ENCODE peak calls at places on chromosomes 7 and 10, in seven cellular contexts. One of them, this sample, is unnamed.

GRCh38 chr10:17228081-17229015 is at the start of gene VIM:
- DNase-seq in HCT116: peak
- DNase-seq in neuronal stem cell: peak
- DNase-seq in OCI-LY7: peak
- DNase-seq in right atrium auricular region: peak
- DNase-seq in CD8-positive, alpha-beta memory T cell: peak
- DNase-seq in activated naive CD8-positive, alpha-beta T cell treated with anti-CD3 and anti-CD28 coated beads for 36 hours: peak
- DNase-seq in this sample: peak

GRCh38 chr10:114118514-114118913 is 55.5 kb downstream of the CCDC186 start:
- DNase-seq in neuronal stem cell: no peak
- DNase-seq in right atrium auricular region: no peak
- DNase-seq in activated naive CD8-positive, alpha-beta T cell treated with anti-CD3 and anti-CD28 coated beads for 36 hours: no peak
- DNase-seq in OCI-LY7: no peak
- DNase-seq in CD8-positive, alpha-beta memory T cell: no peak
- DNase-seq in HCT116: no peak
- DNase-seq in this sample: no peak

GRCh38 chr7:128084896-128085608 is 53.8 kb upstream of the LRRC4 start:
- DNase-seq in CD8-positive, alpha-beta memory T cell: no peak
- DNase-seq in OCI-LY7: no peak
- DNase-seq in right atrium auricular region: no peak
- DNase-seq in activated naive CD8-positive, alpha-beta T cell treated with anti-CD3 and anti-CD28 coated beads for 36 hours: no peak
- DNase-seq in HCT116: no peak
- DNase-seq in neuronal stem cell: no peak
- DNase-seq in this sample: no peak

GRCh38 chr10:79910344-79910743 is 38.6 kb downstream of the SFTPD start:
- DNase-seq in activated naive CD8-positive, alpha-beta T cell treated with anti-CD3 and anti-CD28 coated beads for 36 hours: no peak
- DNase-seq in neuronal stem cell: no peak
- DNase-seq in CD8-positive, alpha-beta memory T cell: no peak
- DNase-seq in HCT116: no peak
- DNase-seq in right atrium auricular region: no peak
- DNase-seq in OCI-LY7: no peak
- DNase-seq in this sample: no peak

GRCh38 chr7:75642810-75643486 is 95.8 kb downstream of the HIP1 start:
- DNase-seq in activated naive CD8-positive, alpha-beta T cell treated with anti-CD3 and anti-CD28 coated beads for 36 hours: peak
- DNase-seq in HCT116: peak
- DNase-seq in neuronal stem cell: no peak
- DNase-seq in CD8-positive, alpha-beta memory T cell: peak
- DNase-seq in right atrium auricular region: no peak
- DNase-seq in OCI-LY7: peak
- DNase-seq in this sample: peak

GRCh38 chr10:11344081-11344480 is 267.4 kb downstream of the USP6NL start:
- DNase-seq in activated naive CD8-positive, alpha-beta T cell treated with anti-CD3 and anti-CD28 coated beads for 36 hours: no peak
- DNase-seq in right atrium auricular region: no peak
- DNase-seq in OCI-LY7: no peak
- DNase-seq in HCT116: no peak
- DNase-seq in neuronal stem cell: no peak
- DNase-seq in CD8-positive, alpha-beta memory T cell: no peak
- DNase-seq in this sample: no peak

GRCh38 chr10:110923856-110924493 is 4.6 kb downstream of the SHOC2 start:
- DNase-seq in neuronal stem cell: no peak
- DNase-seq in right atrium auricular region: no peak
- DNase-seq in HCT116: no peak
- DNase-seq in OCI-LY7: no peak
- DNase-seq in CD8-positive, alpha-beta memory T cell: no peak
- DNase-seq in activated naive CD8-positive, alpha-beta T cell treated with anti-CD3 and anti-CD28 coated beads for 36 hours: no peak
- DNase-seq in this sample: no peak

GRCh38 chr7:76220185-76221057 is 18.7 kb downstream of the SRRM3 start:
- DNase-seq in neuronal stem cell: peak
- DNase-seq in CD8-positive, alpha-beta memory T cell: no peak
- DNase-seq in HCT116: no peak
- DNase-seq in right atrium auricular region: no peak
- DNase-seq in activated naive CD8-positive, alpha-beta T cell treated with anti-CD3 and anti-CD28 coated beads for 36 hours: no peak
- DNase-seq in OCI-LY7: no peak
- DNase-seq in this sample: no peak

GRCh38 chr10:1489801-1490200 is 247.5 kb downstream of the ADARB2 start:
- DNase-seq in OCI-LY7: peak
- DNase-seq in right atrium auricular region: no peak
- DNase-seq in neuronal stem cell: no peak
- DNase-seq in activated naive CD8-positive, alpha-beta T cell treated with anti-CD3 and anti-CD28 coated beads for 36 hours: no peak
- DNase-seq in CD8-positive, alpha-beta memory T cell: no peak
- DNase-seq in HCT116: no peak
- DNase-seq in this sample: no peak

GRCh38 chr10:76491216-76491615 is 1059.8 kb downstream of the LRMDA start:
- DNase-seq in right atrium auricular region: no peak
- DNase-seq in OCI-LY7: no peak
- DNase-seq in activated naive CD8-positive, alpha-beta T cell treated with anti-CD3 and anti-CD28 coated beads for 36 hours: no peak
- DNase-seq in CD8-positive, alpha-beta memory T cell: no peak
- DNase-seq in neuronal stem cell: no peak
- DNase-seq in HCT116: no peak
- DNase-seq in this sample: no peak

GRCh38 chr7:155513543-155514285 is 32.6 kb downstream of the CNPY1 start:
- DNase-seq in HCT116: no peak
- DNase-seq in right atrium auricular region: no peak
- DNase-seq in CD8-positive, alpha-beta memory T cell: no peak
- DNase-seq in activated naive CD8-positive, alpha-beta T cell treated with anti-CD3 and anti-CD28 coated beads for 36 hours: no peak
- DNase-seq in neuronal stem cell: no peak
- DNase-seq in OCI-LY7: no peak
- DNase-seq in this sample: no peak

GRCh38 chr10:119136084-119136483 is 29.4 kb downstream of the SFXN4 start:
- DNase-seq in OCI-LY7: no peak
- DNase-seq in activated naive CD8-positive, alpha-beta T cell treated with anti-CD3 and anti-CD28 coated beads for 36 hours: no peak
- DNase-seq in right atrium auricular region: no peak
- DNase-seq in neuronal stem cell: no peak
- DNase-seq in HCT116: no peak
- DNase-seq in CD8-positive, alpha-beta memory T cell: no peak
- DNase-seq in this sample: no peak

GRCh38 chr7:28245108-28245868 is 64.7 kb upstream of the JAZF1 start:
- DNase-seq in CD8-positive, alpha-beta memory T cell: no peak
- DNase-seq in HCT116: no peak
- DNase-seq in neuronal stem cell: no peak
- DNase-seq in right atrium auricular region: no peak
- DNase-seq in OCI-LY7: no peak
- DNase-seq in activated naive CD8-positive, alpha-beta T cell treated with anti-CD3 and anti-CD28 coated beads for 36 hours: no peak
- DNase-seq in this sample: no peak

GRCh38 chr7:16945372-16945771 is 63.6 kb upstream of the AGR3 start:
- DNase-seq in OCI-LY7: no peak
- DNase-seq in right atrium auricular region: no peak
- DNase-seq in HCT116: no peak
- DNase-seq in CD8-positive, alpha-beta memory T cell: no peak
- DNase-seq in neuronal stem cell: no peak
- DNase-seq in activated naive CD8-positive, alpha-beta T cell treated with anti-CD3 and anti-CD28 coated beads for 36 hours: no peak
- DNase-seq in this sample: no peak

GRCh38 chr10:73647211-73647874 is 6.1 kb upstream of the MYOZ1 start:
- DNase-seq in activated naive CD8-positive, alpha-beta T cell treated with anti-CD3 and anti-CD28 coated beads for 36 hours: peak
- DNase-seq in neuronal stem cell: peak
- DNase-seq in OCI-LY7: no peak
- DNase-seq in right atrium auricular region: peak
- DNase-seq in CD8-positive, alpha-beta memory T cell: no peak
- DNase-seq in HCT116: no peak
- DNase-seq in this sample: no peak

GRCh38 chr7:111433426-111433825 is 128.9 kb downstream of the IMMP2L start:
- DNase-seq in CD8-positive, alpha-beta memory T cell: no peak
- DNase-seq in HCT116: no peak
- DNase-seq in OCI-LY7: no peak
- DNase-seq in right atrium auricular region: no peak
- DNase-seq in neuronal stem cell: no peak
- DNase-seq in activated naive CD8-positive, alpha-beta T cell treated with anti-CD3 and anti-CD28 coated beads for 36 hours: no peak
- DNase-seq in this sample: no peak

GRCh38 chr10:44384601-44385422 is at the start of gene CXCL12:
- DNase-seq in right atrium auricular region: peak
- DNase-seq in neuronal stem cell: no peak
- DNase-seq in HCT116: no peak
- DNase-seq in OCI-LY7: no peak
- DNase-seq in activated naive CD8-positive, alpha-beta T cell treated with anti-CD3 and anti-CD28 coated beads for 36 hours: peak
- DNase-seq in CD8-positive, alpha-beta memory T cell: no peak
- DNase-seq in this sample: no peak

GRCh38 chr7:40571796-40572195 is 437.0 kb downstream of the SUGCT start:
- DNase-seq in OCI-LY7: no peak
- DNase-seq in right atrium auricular region: no peak
- DNase-seq in HCT116: no peak
- DNase-seq in neuronal stem cell: no peak
- DNase-seq in CD8-positive, alpha-beta memory T cell: no peak
- DNase-seq in activated naive CD8-positive, alpha-beta T cell treated with anti-CD3 and anti-CD28 coated beads for 36 hours: no peak
- DNase-seq in this sample: no peak

GRCh38 chr10:29895436-29895835 is 163.9 kb downstream of the JCAD start:
- DNase-seq in neuronal stem cell: peak
- DNase-seq in HCT116: no peak
- DNase-seq in right atrium auricular region: peak
- DNase-seq in activated naive CD8-positive, alpha-beta T cell treated with anti-CD3 and anti-CD28 coated beads for 36 hours: no peak
- DNase-seq in CD8-positive, alpha-beta memory T cell: no peak
- DNase-seq in OCI-LY7: no peak
- DNase-seq in this sample: no peak

GRCh38 chr10:20990604-20991003 is 93.5 kb upstream of the NEBL start:
- DNase-seq in OCI-LY7: no peak
- DNase-seq in neuronal stem cell: no peak
- DNase-seq in activated naive CD8-positive, alpha-beta T cell treated with anti-CD3 and anti-CD28 coated beads for 36 hours: no peak
- DNase-seq in CD8-positive, alpha-beta memory T cell: no peak
- DNase-seq in HCT116: no peak
- DNase-seq in right atrium auricular region: no peak
- DNase-seq in this sample: no peak

GRCh38 chr7:114409750-114410149 is 4.9 kb upstream of the FOXP2 start:
- DNase-seq in HCT116: no peak
- DNase-seq in right atrium auricular region: no peak
- DNase-seq in neuronal stem cell: no peak
- DNase-seq in CD8-positive, alpha-beta memory T cell: no peak
- DNase-seq in activated naive CD8-positive, alpha-beta T cell treated with anti-CD3 and anti-CD28 coated beads for 36 hours: no peak
- DNase-seq in OCI-LY7: no peak
- DNase-seq in this sample: no peak

GRCh38 chr10:17177014-17177413 is 24.5 kb downstream of the TRDMT1 start:
- DNase-seq in neuronal stem cell: no peak
- DNase-seq in OCI-LY7: no peak
- DNase-seq in HCT116: no peak
- DNase-seq in right atrium auricular region: no peak
- DNase-seq in activated naive CD8-positive, alpha-beta T cell treated with anti-CD3 and anti-CD28 coated beads for 36 hours: no peak
- DNase-seq in CD8-positive, alpha-beta memory T cell: no peak
- DNase-seq in this sample: no peak

GRCh38 chr7:66839814-66840213 is 81.2 kb upstream of the TMEM248 start:
- DNase-seq in activated naive CD8-positive, alpha-beta T cell treated with anti-CD3 and anti-CD28 coated beads for 36 hours: no peak
- DNase-seq in CD8-positive, alpha-beta memory T cell: no peak
- DNase-seq in OCI-LY7: no peak
- DNase-seq in right atrium auricular region: no peak
- DNase-seq in HCT116: no peak
- DNase-seq in neuronal stem cell: no peak
- DNase-seq in this sample: no peak

GRCh38 chr7:123599766-123600165 is 1.9 kb upstream of the ASB15 start:
- DNase-seq in HCT116: no peak
- DNase-seq in neuronal stem cell: no peak
- DNase-seq in right atrium auricular region: no peak
- DNase-seq in OCI-LY7: no peak
- DNase-seq in CD8-positive, alpha-beta memory T cell: no peak
- DNase-seq in activated naive CD8-positive, alpha-beta T cell treated with anti-CD3 and anti-CD28 coated beads for 36 hours: no peak
- DNase-seq in this sample: no peak

GRCh38 chr7:131038153-131038552 is 289.5 kb upstream of the MKLN1 start:
- DNase-seq in neuronal stem cell: no peak
- DNase-seq in activated naive CD8-positive, alpha-beta T cell treated with anti-CD3 and anti-CD28 coated beads for 36 hours: no peak
- DNase-seq in CD8-positive, alpha-beta memory T cell: no peak
- DNase-seq in right atrium auricular region: peak
- DNase-seq in OCI-LY7: no peak
- DNase-seq in HCT116: no peak
- DNase-seq in this sample: no peak

This sample was measured in activated CD8-positive, alpha-beta T cell treated with anti-CD3 and anti-CD28 coated beads, Interleukin-2, amount 10 ng/mL, durations not matched to agents 7 days and 5 days.